ENCODE peak calls at places on chromosomes 13 and 19, in five cellular contexts. Z is lower leg skin; T is glomerular endothelial cell; U is stimulated activated CD4-positive, alpha-beta T cell treated with anti-CD3 and anti-CD28 coated beads, Interleukin-4, amount 100 ng/mL, for 1 hour; L is stimulated activated CD8-positive, alpha-beta memory T cell treated with anti-CD3 and anti-CD28 coated beads, Interleukin-15, amount 100 ng/mL, for 24 hours. S is an unnamed sample.

GRCh38 chr13:27969866-27970229 is 733 bp upstream of the CDX2 start:
- DNase-seq in Z (no peak), T (no peak), U (no peak), L (no peak), S (no peak)

GRCh38 chr19:5578094-5578846 is 10.5 kb upstream of the TINCR start:
- DNase-seq in Z (peak; percentile 95), T (no peak), U (peak; percentile 76), L (peak; percentile 70), S (no peak)

GRCh38 chr13:100887729-100888151 is 213.1 kb upstream of the TMTC4 start:
- DNase-seq in Z (no peak), T (peak; percentile 91), U (no peak), L (no peak), S (no peak)

GRCh38 chr19:49387936-49388372 is at the start of gene KASH5:
- DNase-seq in Z (peak; percentile 90), T (no peak), U (peak; percentile 91), L (peak; percentile 86), S (no peak)

GRCh38 chr19:2618611-2619010 is 83.9 kb downstream of the GNG7 start:
- DNase-seq in Z (peak; percentile 91), T (no peak), U (peak; percentile 87), L (peak; percentile 48), S (no peak)

GRCh38 chr13:98921786-98922185 is 56.1 kb downstream of the DOCK9 start:
- DNase-seq in Z (no peak), T (no peak), U (no peak), L (no peak), S (no peak)

GRCh38 chr13:91211548-91211947 is 135.9 kb upstream of the MIR17HG start:
- DNase-seq in Z (no peak), T (no peak), U (no peak), L (no peak), S (no peak)

GRCh38 chr19:290539-291521 is at the start of gene PLPP2:
- DNase-seq in Z (peak; percentile 91), T (no peak), U (peak; percentile 42), L (no peak), S (peak; percentile 85)

GRCh38 chr19:5903054-5903501 is 512 bp downstream of the NDUFA11 start:
- DNase-seq in Z (no peak), T (no peak), U (no peak), L (no peak), S (no peak)

GRCh38 chr13:62924395-62924794 is 1508.7 kb upstream of the PCDH20 start:
- DNase-seq in Z (no peak), T (no peak), U (no peak), L (no peak), S (no peak)

GRCh38 chr13:36758345-36758744 is 60.7 kb upstream of the RFXAP start:
- DNase-seq in Z (no peak), T (no peak), U (no peak), L (no peak), S (no peak)

GRCh38 chr19:4548238-4548584 is 8.4 kb upstream of the LRG1 start:
- DNase-seq in Z (no peak), T (no peak), U (no peak), L (no peak), S (no peak)

GRCh38 chr13:50403311-50403710 is 388.1 kb downstream of the KCNRG start:
- DNase-seq in Z (no peak), T (no peak), U (no peak), L (no peak), S (no peak)

GRCh38 chr19:18063463-18063862 is 23.3 kb downstream of the IL12RB1 start:
- DNase-seq in Z (no peak), T (no peak), U (peak; percentile 36), L (no peak), S (peak; percentile 71)

GRCh38 chr19:47228168-47228936 is 2.6 kb downstream of the BBC3 start:
- DNase-seq in Z (peak; percentile 93), T (no peak), U (peak; percentile 49), L (no peak), S (no peak)

GRCh38 chr19:32258167-32258566 is 87.2 kb upstream of the ZNF507 start:
- DNase-seq in Z (no peak), T (no peak), U (no peak), L (no peak), S (no peak)

GRCh38 chr13:39876258-39876657 is 220.8 kb downstream of the COG6 start:
- DNase-seq in Z (no peak), T (no peak), U (no peak), L (no peak), S (no peak)

GRCh38 chr19:3316659-3317207 is 49.6 kb upstream of the NFIC start:
- DNase-seq in Z (no peak), T (no peak), U (no peak), L (no peak), S (no peak)

GRCh38 chr19:49823472-49823871 is 5.4 kb downstream of the MED25 start:
- DNase-seq in Z (no peak), T (no peak), U (no peak), L (no peak), S (no peak)

GRCh38 chr13:41411536-41411935 is 45.8 kb upstream of the RGCC start:
- DNase-seq in Z (no peak), T (no peak), U (no peak), L (no peak), S (no peak)

GRCh38 chr13:100875392-100876043 is 200.9 kb upstream of the TMTC4 start:
- DNase-seq in Z (no peak), T (peak; percentile 94), U (no peak), L (no peak), S (no peak)

GRCh38 chr19:11200015-11200574 is 2.8 kb upstream of the KANK2 start:
- DNase-seq in Z (no peak), T (no peak), U (no peak), L (no peak), S (no peak)

GRCh38 chr13:92074658-92075057 is 676.2 kb downstream of the GPC5 start:
- DNase-seq in Z (no peak), T (no peak), U (no peak), L (no peak), S (no peak)

GRCh38 chr19:40592170-40592569 is 9.0 kb upstream of the LTBP4 start:
- DNase-seq in Z (no peak), T (no peak), U (no peak), L (no peak), S (no peak)

GRCh38 chr19:49889687-49890348 is 6.9 kb downstream of the IL4I1 start:
- DNase-seq in Z (peak; percentile 94), T (no peak), U (peak; percentile 76), L (peak; percentile 50), S (peak; percentile 88)

GRCh38 chr19:2482354-2483038 is 6.6 kb downstream of the GADD45B start:
- DNase-seq in Z (no peak), T (no peak), U (no peak), L (no peak), S (no peak)

GRCh38 chr13:44719857-44720671 is 143.9 kb upstream of the TSC22D1 start:
- DNase-seq in Z (no peak), T (no peak), U (no peak), L (no peak), S (no peak)

GRCh38 chr13:74774252-74774651 is 640.0 kb upstream of the KLF12 start:
- DNase-seq in Z (no peak), T (no peak), U (no peak), L (no peak), S (no peak)

GRCh38 chr13:96091164-96091931 is 1.4 kb downstream of the HS6ST3 start:
- DNase-seq in Z (peak; percentile 87), T (no peak), U (no peak), L (no peak), S (peak; percentile 72)

GRCh38 chr13:114111577-114111976 is 20.8 kb downstream of the RASA3 start:
- DNase-seq in Z (no peak), T (no peak), U (peak; percentile 4), L (no peak), S (no peak)

GRCh38 chr19:12801466-12802266 is at the start of the genes PRDX2 and THSD8:
- DNase-seq in Z (peak; percentile 95), T (no peak), U (peak; percentile 78), L (peak; percentile 61), S (peak; percentile 87)

GRCh38 chr19:50556236-50557008 is 11.8 kb downstream of the LRRC4B start:
- DNase-seq in Z (peak; percentile 92), T (no peak), U (peak; percentile 82), L (peak; percentile 66), S (peak; percentile 70)

GRCh38 chr13:109764474-109765292 is 21.7 kb downstream of the IRS2 start:
- DNase-seq in Z (no peak), T (no peak), U (no peak), L (no peak), S (no peak)

GRCh38 chr19:2042485-2043268 is 8.4 kb downstream of the MKNK2 start:
- DNase-seq in Z (peak; percentile 93), T (no peak), U (no peak), L (no peak), S (no peak)

GRCh38 chr19:7533281-7533819 is 2.2 kb upstream of the PNPLA6 start:
- DNase-seq in Z (peak; percentile 86), T (no peak), U (no peak), L (no peak), S (no peak)

S was measured in H1.